ENCODE peak calls at places on chromosomes 7 and 10, in four cellular contexts. One of them, this sample, is unnamed.

GRCh38 chr7:158763454-158764033 is 58.9 kb upstream of the NCAPG2 start:
- DNase-seq in NCI-H446 treated with DMSO at 0.1 percent for 48 hours: no peak
- DNase-seq in right lobe of liver: no peak
- DNase-seq in immature natural killer cell: no peak
- DNase-seq in this sample: no peak

GRCh38 chr10:520402-520787 is 169.1 kb downstream of the DIP2C start:
- DNase-seq in immature natural killer cell: no peak
- DNase-seq in NCI-H446 treated with DMSO at 0.1 percent for 48 hours: no peak
- DNase-seq in right lobe of liver: peak
- DNase-seq in this sample: no peak

GRCh38 chr7:26365077-26365896 is 73.6 kb downstream of the SNX10 start:
- DNase-seq in immature natural killer cell: peak
- DNase-seq in right lobe of liver: no peak
- DNase-seq in NCI-H446 treated with DMSO at 0.1 percent for 48 hours: peak
- DNase-seq in this sample: peak

GRCh38 chr10:90779573-90779972 is 78.3 kb downstream of the HTR7 start:
- DNase-seq in immature natural killer cell: no peak
- DNase-seq in right lobe of liver: no peak
- DNase-seq in NCI-H446 treated with DMSO at 0.1 percent for 48 hours: no peak
- DNase-seq in this sample: no peak

GRCh38 chr7:101817031-101817929 is at the start of gene CUX1:
- DNase-seq in immature natural killer cell: peak
- DNase-seq in NCI-H446 treated with DMSO at 0.1 percent for 48 hours: no peak
- DNase-seq in right lobe of liver: peak
- DNase-seq in this sample: no peak

GRCh38 chr10:124239666-124240065 is 146.3 kb upstream of the CHST15 start:
- DNase-seq in NCI-H446 treated with DMSO at 0.1 percent for 48 hours: no peak
- DNase-seq in immature natural killer cell: no peak
- DNase-seq in right lobe of liver: peak
- DNase-seq in this sample: no peak

GRCh38 chr10:124205432-124205831 is 112.0 kb upstream of the CHST15 start:
- DNase-seq in right lobe of liver: no peak
- DNase-seq in NCI-H446 treated with DMSO at 0.1 percent for 48 hours: no peak
- DNase-seq in immature natural killer cell: no peak
- DNase-seq in this sample: no peak

GRCh38 chr10:104492349-104492940 is 138.8 kb downstream of the CFAP58 start:
- DNase-seq in right lobe of liver: no peak
- DNase-seq in immature natural killer cell: no peak
- DNase-seq in NCI-H446 treated with DMSO at 0.1 percent for 48 hours: peak
- DNase-seq in this sample: peak

This sample was measured in Ammon's horn.